ENCODE peak calls at places on chromosomes 5 and 9, in ten cellular contexts. M, D, J, Q, K, R, B, T, Z and E are unnamed samples.

GRCh38 chr5:13660072-13660471 is 284.4 kb downstream of the DNAH5 start:
- DNase-seq in M (no peak), D (peak; percentile 42), J (no peak), Q (peak; percentile 46), K (no peak), R (no peak), B (no peak), T (peak; percentile 26), Z (no peak), E (no peak)

GRCh38 chr9:5364294-5364990 is 24.8 kb upstream of the RLN1 start:
- DNase-seq in M (no peak), D (peak; percentile 28), J (no peak), Q (peak; percentile 52), K (no peak), R (no peak), B (no peak), T (peak; percentile 73), Z (no peak), E (no peak)

GRCh38 chr9:121861501-121862180 is 210.2 kb downstream of the DAB2IP start:
- DNase-seq in M (peak; percentile 45), D (no peak), J (no peak), Q (no peak), K (peak; percentile 74), R (no peak), B (no peak), T (peak; percentile 45), Z (peak; percentile 37), E (no peak)

GRCh38 chr9:105132576-105132975 is 111.9 kb upstream of the SLC44A1 start:
- DNase-seq in M (no peak), D (peak; percentile 79), J (no peak), Q (peak; percentile 47), K (no peak), R (peak; percentile 84), B (no peak), T (peak; percentile 61), Z (no peak), E (no peak)

GRCh38 chr9:96875460-96876142 is 21.3 kb upstream of the ZNF782 start:
- DNase-seq in M (peak; percentile 88), D (peak; percentile 18), J (no peak), Q (peak; percentile 57), K (peak; percentile 75), R (no peak), B (peak; percentile 78), T (peak; percentile 78), Z (peak; percentile 25), E (no peak)

GRCh38 chr9:69762527-69762926 is 2.7 kb upstream of the PTAR1 start:
- DNase-seq in M (no peak), D (peak; percentile 50), J (no peak), Q (peak; percentile 27), K (no peak), R (no peak), B (no peak), T (no peak), Z (no peak), E (no peak)

GRCh38 chr9:80775515-80775914 is 913.8 kb downstream of the TLE1 start:
- DNase-seq in M (no peak), D (no peak), J (no peak), Q (no peak), K (no peak), R (peak; percentile 37), B (no peak), T (peak; percentile 2), Z (no peak), E (no peak)

GRCh38 chr5:179217356-179217755 is 127.9 kb downstream of the ADAMTS2 start:
- DNase-seq in M (no peak), D (no peak), J (no peak), Q (no peak), K (no peak), R (no peak), B (no peak), T (peak; percentile 53), Z (no peak), E (no peak)

GRCh38 chr9:109417585-109418544 is 80.2 kb downstream of the PTPN3 start:
- DNase-seq in M (no peak), D (no peak), J (no peak), Q (no peak), K (no peak), R (no peak), B (no peak), T (no peak), Z (no peak), E (no peak)

GRCh38 chr5:112210430-112211005 is 208.6 kb downstream of the EPB41L4A start:
- DNase-seq in M (peak; percentile 24), D (peak; percentile 28), J (no peak), Q (peak; percentile 44), K (no peak), R (no peak), B (peak; percentile 34), T (peak; percentile 48), Z (no peak), E (no peak)

GRCh38 chr9:88396836-88397577 is 8.8 kb downstream of the SPIN1 start:
- DNase-seq in M (no peak), D (peak; percentile 63), J (no peak), Q (peak; percentile 94), K (no peak), R (no peak), B (no peak), T (peak; percentile 73), Z (no peak), E (no peak)

GRCh38 chr5:131747180-131748105 is 49.4 kb downstream of the FNIP1 start:
- DNase-seq in M (no peak), D (peak; percentile 38), J (no peak), Q (peak; percentile 31), K (no peak), R (no peak), B (no peak), T (peak; percentile 23), Z (no peak), E (no peak)

GRCh38 chr5:15069407-15069905 is 197.9 kb upstream of the ANKH start:
- DNase-seq in M (no peak), D (no peak), J (no peak), Q (no peak), K (no peak), R (no peak), B (no peak), T (no peak), Z (no peak), E (no peak)

GRCh38 chr9:135156525-135157510 is 69.3 kb downstream of the OLFM1 start:
- DNase-seq in M (peak; percentile 95), D (peak; percentile 38), J (no peak), Q (peak; percentile 24), K (no peak), R (no peak), B (no peak), T (peak; percentile 42), Z (peak; percentile 28), E (no peak)

GRCh38 chr5:17157294-17157693 is 60.1 kb upstream of the BASP1 start:
- DNase-seq in M (no peak), D (peak; percentile 62), J (no peak), Q (no peak), K (no peak), R (peak; percentile 73), B (no peak), T (peak; percentile 69), Z (no peak), E (no peak)

GRCh38 chr9:94894111-94894699 is 167.7 kb downstream of the AOPEP start:
- DNase-seq in M (no peak), D (no peak), J (no peak), Q (peak; percentile 78), K (no peak), R (no peak), B (no peak), T (no peak), Z (no peak), E (no peak)

GRCh38 chr9:470795-471194 is 256.1 kb downstream of the DOCK8 start:
- DNase-seq in M (no peak), D (no peak), J (no peak), Q (no peak), K (no peak), R (no peak), B (no peak), T (no peak), Z (no peak), E (no peak)

GRCh38 chr5:1564182-1564748 is 40.5 kb upstream of the LPCAT1 start:
- DNase-seq in M (no peak), D (peak; percentile 31), J (no peak), Q (peak; percentile 67), K (no peak), R (no peak), B (no peak), T (peak; percentile 84), Z (peak; percentile 35), E (no peak)

GRCh38 chr9:130766031-130766903 is 68.8 kb upstream of the ABL1 start:
- DNase-seq in M (peak; percentile 40), D (peak; percentile 32), J (no peak), Q (no peak), K (no peak), R (no peak), B (no peak), T (no peak), Z (no peak), E (peak; percentile 72)

GRCh38 chr5:66013906-66014305 is 87.5 kb downstream of the ERBIN start:
- DNase-seq in M (no peak), D (no peak), J (no peak), Q (no peak), K (no peak), R (no peak), B (no peak), T (no peak), Z (no peak), E (no peak)

GRCh38 chr5:88830567-88830966 is 52.4 kb downstream of the MEF2C start:
- DNase-seq in M (no peak), D (peak; percentile 24), J (no peak), Q (peak; percentile 28), K (no peak), R (no peak), B (no peak), T (no peak), Z (no peak), E (no peak)

GRCh38 chr9:91207481-91207888 is 154.2 kb downstream of the AUH start:
- DNase-seq in M (no peak), D (no peak), J (no peak), Q (peak; percentile 64), K (no peak), R (peak; percentile 60), B (no peak), T (peak; percentile 70), Z (no peak), E (no peak)

GRCh38 chr9:77751341-77752091 is 103.4 kb upstream of the GNA14 start:
- DNase-seq in M (peak; percentile 32), D (peak; percentile 94), J (no peak), Q (peak; percentile 90), K (no peak), R (peak; percentile 56), B (no peak), T (peak; percentile 79), Z (no peak), E (no peak)

GRCh38 chr5:167582263-167582662 is 709.2 kb upstream of the WWC1 start:
- DNase-seq in M (no peak), D (no peak), J (no peak), Q (peak; percentile 48), K (no peak), R (no peak), B (no peak), T (peak; percentile 39), Z (no peak), E (no peak)

GRCh38 chr9:19104528-19105282 is 2.0 kb upstream of the HAUS6 start:
- DNase-seq in M (no peak), D (peak; percentile 64), J (no peak), Q (no peak), K (no peak), R (no peak), B (no peak), T (no peak), Z (no peak), E (no peak)

GRCh38 chr5:88882321-88883038 is 504 bp downstream of the MEF2C start:
- DNase-seq in M (no peak), D (peak; percentile 4), J (no peak), Q (peak; percentile 45), K (no peak), R (no peak), B (no peak), T (peak; percentile 15), Z (no peak), E (no peak)

GRCh38 chr9:88388886-88389617 is 808 bp downstream of the SPIN1 start:
- DNase-seq in M (peak; percentile 87), D (peak; percentile 83), J (no peak), Q (peak; percentile 78), K (peak; percentile 78), R (no peak), B (no peak), T (peak; percentile 60), Z (peak; percentile 56), E (peak; percentile 81)

GRCh38 chr5:146340260-146341081 is 1.8 kb downstream of the POU4F3 start:
- DNase-seq in M (peak; percentile 92), D (peak; percentile 48), J (no peak), Q (peak; percentile 73), K (no peak), R (no peak), B (peak; percentile 23), T (peak; percentile 59), Z (peak; percentile 60), E (no peak)